ENCODE peak calls at places on chromosomes 2 and 18, in five cellular contexts. One of them, this sample, is unnamed.

GRCh38 chr2:147451902-147452515 is 392.8 kb upstream of the ACVR2A start:
- DNase-seq in adipocyte: no peak
- DNase-seq in astrocyte: no peak
- DNase-seq in left ventricle myocardium superior: no peak
- DNase-seq in activated T-cell treated with anti-CD3 and anti-CD28 coated beads, Interleukin-2, amount 50 U/mL, for 1 hour: no peak
- DNase-seq in this sample: no peak

GRCh38 chr18:72197598-72197997 is 346.5 kb downstream of the CBLN2 start:
- DNase-seq in left ventricle myocardium superior: no peak
- DNase-seq in astrocyte: no peak
- DNase-seq in activated T-cell treated with anti-CD3 and anti-CD28 coated beads, Interleukin-2, amount 50 U/mL, for 1 hour: no peak
- DNase-seq in adipocyte: peak; percentile 15
- DNase-seq in this sample: no peak

GRCh38 chr18:6357668-6358067 is 57.0 kb downstream of the L3MBTL4 start:
- DNase-seq in adipocyte: no peak
- DNase-seq in left ventricle myocardium superior: no peak
- DNase-seq in astrocyte: no peak
- DNase-seq in activated T-cell treated with anti-CD3 and anti-CD28 coated beads, Interleukin-2, amount 50 U/mL, for 1 hour: no peak
- DNase-seq in this sample: no peak

GRCh38 chr2:9950521-9951271 is 797 bp upstream of the GRHL1 start:
- DNase-seq in activated T-cell treated with anti-CD3 and anti-CD28 coated beads, Interleukin-2, amount 50 U/mL, for 1 hour: no peak
- DNase-seq in left ventricle myocardium superior: peak; percentile 59
- DNase-seq in astrocyte: no peak
- DNase-seq in adipocyte: peak; percentile 70
- DNase-seq in this sample: no peak

GRCh38 chr2:13884271-13884976 is 748.1 kb upstream of the LRATD1 start:
- DNase-seq in adipocyte: peak; percentile 65
- DNase-seq in left ventricle myocardium superior: no peak
- DNase-seq in activated T-cell treated with anti-CD3 and anti-CD28 coated beads, Interleukin-2, amount 50 U/mL, for 1 hour: no peak
- DNase-seq in astrocyte: no peak
- DNase-seq in this sample: no peak

GRCh38 chr18:50232419-50232818 is 33.9 kb downstream of the CFAP53 start:
- DNase-seq in activated T-cell treated with anti-CD3 and anti-CD28 coated beads, Interleukin-2, amount 50 U/mL, for 1 hour: no peak
- DNase-seq in adipocyte: no peak
- DNase-seq in left ventricle myocardium superior: no peak
- DNase-seq in astrocyte: no peak
- DNase-seq in this sample: no peak

GRCh38 chr2:147482590-147483292 is 362.1 kb upstream of the ACVR2A start:
- DNase-seq in activated T-cell treated with anti-CD3 and anti-CD28 coated beads, Interleukin-2, amount 50 U/mL, for 1 hour: no peak
- DNase-seq in astrocyte: no peak
- DNase-seq in left ventricle myocardium superior: no peak
- DNase-seq in adipocyte: no peak
- DNase-seq in this sample: no peak

GRCh38 chr2:54255230-54256090 is 569 bp downstream of the TSPYL6 start:
- DNase-seq in left ventricle myocardium superior: no peak
- DNase-seq in activated T-cell treated with anti-CD3 and anti-CD28 coated beads, Interleukin-2, amount 50 U/mL, for 1 hour: no peak
- DNase-seq in adipocyte: no peak
- DNase-seq in astrocyte: no peak
- DNase-seq in this sample: no peak

GRCh38 chr2:109031481-109032228 is 42.6 kb upstream of the EDAR start:
- DNase-seq in activated T-cell treated with anti-CD3 and anti-CD28 coated beads, Interleukin-2, amount 50 U/mL, for 1 hour: peak; percentile 70
- DNase-seq in left ventricle myocardium superior: peak; percentile 67
- DNase-seq in adipocyte: peak; percentile 47
- DNase-seq in astrocyte: peak; percentile 20
- DNase-seq in this sample: no peak

GRCh38 chr2:23617167-23617787 is 232.3 kb downstream of the KLHL29 start:
- DNase-seq in adipocyte: peak; percentile 82
- DNase-seq in left ventricle myocardium superior: peak; percentile 69
- DNase-seq in astrocyte: peak; percentile 43
- DNase-seq in activated T-cell treated with anti-CD3 and anti-CD28 coated beads, Interleukin-2, amount 50 U/mL, for 1 hour: no peak
- DNase-seq in this sample: no peak

GRCh38 chr18:68797901-68798300 is at the start of gene CCDC102B:
- DNase-seq in astrocyte: peak; percentile 65
- DNase-seq in adipocyte: peak; percentile 81
- DNase-seq in left ventricle myocardium superior: no peak
- DNase-seq in activated T-cell treated with anti-CD3 and anti-CD28 coated beads, Interleukin-2, amount 50 U/mL, for 1 hour: no peak
- DNase-seq in this sample: no peak

GRCh38 chr2:53513167-53513666 is 254.4 kb upstream of the CHAC2 start:
- DNase-seq in astrocyte: no peak
- DNase-seq in activated T-cell treated with anti-CD3 and anti-CD28 coated beads, Interleukin-2, amount 50 U/mL, for 1 hour: no peak
- DNase-seq in left ventricle myocardium superior: no peak
- DNase-seq in adipocyte: no peak
- DNase-seq in this sample: no peak

GRCh38 chr18:55549474-55550104 is 38.4 kb downstream of the TCF4 start:
- DNase-seq in adipocyte: no peak
- DNase-seq in left ventricle myocardium superior: no peak
- DNase-seq in activated T-cell treated with anti-CD3 and anti-CD28 coated beads, Interleukin-2, amount 50 U/mL, for 1 hour: no peak
- DNase-seq in astrocyte: no peak
- DNase-seq in this sample: no peak

GRCh38 chr2:207403141-207403540 is 126.6 kb upstream of the CREB1 start:
- DNase-seq in astrocyte: peak; percentile 38
- DNase-seq in left ventricle myocardium superior: no peak
- DNase-seq in activated T-cell treated with anti-CD3 and anti-CD28 coated beads, Interleukin-2, amount 50 U/mL, for 1 hour: no peak
- DNase-seq in adipocyte: no peak
- DNase-seq in this sample: no peak

GRCh38 chr2:232219932-232220331 is 158.6 kb upstream of the ALPP start:
- DNase-seq in adipocyte: no peak
- DNase-seq in astrocyte: no peak
- DNase-seq in left ventricle myocardium superior: no peak
- DNase-seq in activated T-cell treated with anti-CD3 and anti-CD28 coated beads, Interleukin-2, amount 50 U/mL, for 1 hour: no peak
- DNase-seq in this sample: no peak

GRCh38 chr2:139033300-139033699 is 253.1 kb upstream of the NXPH2 start:
- DNase-seq in adipocyte: peak; percentile 10
- DNase-seq in astrocyte: peak; percentile 52
- DNase-seq in left ventricle myocardium superior: no peak
- DNase-seq in activated T-cell treated with anti-CD3 and anti-CD28 coated beads, Interleukin-2, amount 50 U/mL, for 1 hour: no peak
- DNase-seq in this sample: no peak

GRCh38 chr2:173934895-173935294 is 30.3 kb downstream of the SP3 start:
- DNase-seq in astrocyte: no peak
- DNase-seq in activated T-cell treated with anti-CD3 and anti-CD28 coated beads, Interleukin-2, amount 50 U/mL, for 1 hour: no peak
- DNase-seq in left ventricle myocardium superior: no peak
- DNase-seq in adipocyte: no peak
- DNase-seq in this sample: no peak

GRCh38 chr2:23465138-23465537 is 80.2 kb downstream of the KLHL29 start:
- DNase-seq in adipocyte: no peak
- DNase-seq in astrocyte: no peak
- DNase-seq in left ventricle myocardium superior: no peak
- DNase-seq in activated T-cell treated with anti-CD3 and anti-CD28 coated beads, Interleukin-2, amount 50 U/mL, for 1 hour: no peak
- DNase-seq in this sample: no peak

GRCh38 chr2:109143214-109144187 is 14.5 kb downstream of the SH3RF3 start:
- DNase-seq in left ventricle myocardium superior: no peak
- DNase-seq in adipocyte: no peak
- DNase-seq in astrocyte: no peak
- DNase-seq in activated T-cell treated with anti-CD3 and anti-CD28 coated beads, Interleukin-2, amount 50 U/mL, for 1 hour: peak; percentile 45
- DNase-seq in this sample: no peak

GRCh38 chr2:127581516-127582490 is 46.3 kb downstream of the MYO7B start:
- DNase-seq in left ventricle myocardium superior: peak; percentile 10
- DNase-seq in activated T-cell treated with anti-CD3 and anti-CD28 coated beads, Interleukin-2, amount 50 U/mL, for 1 hour: no peak
- DNase-seq in astrocyte: no peak
- DNase-seq in adipocyte: no peak
- DNase-seq in this sample: no peak

GRCh38 chr18:10420561-10421352 is 33.7 kb upstream of the APCDD1 start:
- DNase-seq in adipocyte: peak; percentile 40
- DNase-seq in left ventricle myocardium superior: no peak
- DNase-seq in astrocyte: peak; percentile 95
- DNase-seq in activated T-cell treated with anti-CD3 and anti-CD28 coated beads, Interleukin-2, amount 50 U/mL, for 1 hour: no peak
- DNase-seq in this sample: peak; percentile 92

GRCh38 chr2:101251844-101252407 is 760 bp upstream of the CNOT11 start:
- DNase-seq in astrocyte: no peak
- DNase-seq in activated T-cell treated with anti-CD3 and anti-CD28 coated beads, Interleukin-2, amount 50 U/mL, for 1 hour: no peak
- DNase-seq in left ventricle myocardium superior: no peak
- DNase-seq in adipocyte: no peak
- DNase-seq in this sample: no peak

GRCh38 chr18:69680128-69680527 is 267.5 kb downstream of the CD226 start:
- DNase-seq in adipocyte: no peak
- DNase-seq in astrocyte: no peak
- DNase-seq in left ventricle myocardium superior: no peak
- DNase-seq in activated T-cell treated with anti-CD3 and anti-CD28 coated beads, Interleukin-2, amount 50 U/mL, for 1 hour: no peak
- DNase-seq in this sample: no peak

GRCh38 chr18:58496937-58497336 is 132.0 kb downstream of the ALPK2 start:
- DNase-seq in astrocyte: no peak
- DNase-seq in activated T-cell treated with anti-CD3 and anti-CD28 coated beads, Interleukin-2, amount 50 U/mL, for 1 hour: no peak
- DNase-seq in left ventricle myocardium superior: no peak
- DNase-seq in adipocyte: no peak
- DNase-seq in this sample: no peak

GRCh38 chr2:59961733-59962132 is 591.7 kb downstream of the BCL11A start:
- DNase-seq in astrocyte: no peak
- DNase-seq in activated T-cell treated with anti-CD3 and anti-CD28 coated beads, Interleukin-2, amount 50 U/mL, for 1 hour: no peak
- DNase-seq in adipocyte: no peak
- DNase-seq in left ventricle myocardium superior: no peak
- DNase-seq in this sample: no peak

GRCh38 chr2:47402555-47402804 is 476 bp upstream of the MSH2 start:
- DNase-seq in activated T-cell treated with anti-CD3 and anti-CD28 coated beads, Interleukin-2, amount 50 U/mL, for 1 hour: no peak
- DNase-seq in astrocyte: peak; percentile 23
- DNase-seq in adipocyte: no peak
- DNase-seq in left ventricle myocardium superior: no peak
- DNase-seq in this sample: no peak

GRCh38 chr2:239028253-239028619 is 180.4 kb downstream of the TWIST2 start:
- DNase-seq in astrocyte: no peak
- DNase-seq in activated T-cell treated with anti-CD3 and anti-CD28 coated beads, Interleukin-2, amount 50 U/mL, for 1 hour: no peak
- DNase-seq in adipocyte: no peak
- DNase-seq in left ventricle myocardium superior: peak; percentile 7
- DNase-seq in this sample: no peak

GRCh38 chr2:157743051-157743450 is 114.4 kb upstream of the ACVR1C start:
- DNase-seq in adipocyte: no peak
- DNase-seq in left ventricle myocardium superior: no peak
- DNase-seq in astrocyte: no peak
- DNase-seq in activated T-cell treated with anti-CD3 and anti-CD28 coated beads, Interleukin-2, amount 50 U/mL, for 1 hour: no peak
- DNase-seq in this sample: no peak

GRCh38 chr2:227160164-227160563 is 3.8 kb downstream of the COL4A4 start:
- DNase-seq in astrocyte: no peak
- DNase-seq in adipocyte: no peak
- DNase-seq in activated T-cell treated with anti-CD3 and anti-CD28 coated beads, Interleukin-2, amount 50 U/mL, for 1 hour: no peak
- DNase-seq in left ventricle myocardium superior: no peak
- DNase-seq in this sample: no peak

GRCh38 chr18:23433360-23433759 is 19.7 kb upstream of the RIOK3 start:
- DNase-seq in left ventricle myocardium superior: peak; percentile 45
- DNase-seq in activated T-cell treated with anti-CD3 and anti-CD28 coated beads, Interleukin-2, amount 50 U/mL, for 1 hour: no peak
- DNase-seq in adipocyte: no peak
- DNase-seq in astrocyte: no peak
- DNase-seq in this sample: no peak

GRCh38 chr2:14634223-14634884 is 1.8 kb downstream of the LRATD1 start:
- DNase-seq in adipocyte: peak; percentile 44
- DNase-seq in astrocyte: peak; percentile 61
- DNase-seq in left ventricle myocardium superior: peak; percentile 85
- DNase-seq in activated T-cell treated with anti-CD3 and anti-CD28 coated beads, Interleukin-2, amount 50 U/mL, for 1 hour: no peak
- DNase-seq in this sample: peak; percentile 57

GRCh38 chr2:138503087-138503442 is 1.5 kb downstream of the SPOPL start:
- DNase-seq in left ventricle myocardium superior: no peak
- DNase-seq in astrocyte: no peak
- DNase-seq in activated T-cell treated with anti-CD3 and anti-CD28 coated beads, Interleukin-2, amount 50 U/mL, for 1 hour: no peak
- DNase-seq in adipocyte: no peak
- DNase-seq in this sample: no peak

GRCh38 chr2:49080681-49081080 is 73.6 kb downstream of the FSHR start:
- DNase-seq in activated T-cell treated with anti-CD3 and anti-CD28 coated beads, Interleukin-2, amount 50 U/mL, for 1 hour: no peak
- DNase-seq in adipocyte: no peak
- DNase-seq in astrocyte: no peak
- DNase-seq in left ventricle myocardium superior: no peak
- DNase-seq in this sample: no peak

GRCh38 chr2:231104115-231104713 is 20.6 kb downstream of the HTR2B start:
- DNase-seq in activated T-cell treated with anti-CD3 and anti-CD28 coated beads, Interleukin-2, amount 50 U/mL, for 1 hour: peak; percentile 54
- DNase-seq in astrocyte: peak; percentile 33
- DNase-seq in adipocyte: peak; percentile 89
- DNase-seq in left ventricle myocardium superior: peak; percentile 35
- DNase-seq in this sample: no peak